ENCODE peak calls at places on chromosome 9, in six cellular contexts. R is nephron progenitor cell, H is PC-3, W is T follicular helper cell, I is GM10248, L is cardiac septum. C is an unnamed sample.

GRCh38 chr9:14275331-14275730 is 38.6 kb downstream of the NFIB start:
- DNase-seq in W (no peak), L (no peak), H (no peak), I (no peak), R (no peak), C (no peak)

GRCh38 chr9:14271078-14271673 is 42.8 kb downstream of the NFIB start:
- DNase-seq in W (no peak), H (peak), R (peak), L (no peak), I (no peak), C (no peak)

GRCh38 chr9:130936285-130937117 is 2.5 kb downstream of the FIBCD1 start:
- DNase-seq in W (no peak), R (peak), H (peak), I (no peak), L (no peak), C (peak)

GRCh38 chr9:132800038-132800648 is 77.9 kb downstream of the AK8 start:
- DNase-seq in H (peak), W (peak), L (peak), I (peak), R (peak), C (peak)

GRCh38 chr9:134722120-134722701 is 80.6 kb downstream of the COL5A1 start:
- DNase-seq in I (no peak), W (no peak), R (no peak), L (no peak), H (no peak), C (no peak)

GRCh38 chr9:128946945-128947422 is 419 bp downstream of the DOLK start:
- DNase-seq in W (no peak), R (no peak), I (no peak), L (peak), H (peak), C (peak)

GRCh38 chr9:79155308-79155707 is 416.5 kb upstream of the TLE4 start:
- DNase-seq in I (no peak), H (no peak), W (no peak), L (no peak), R (no peak), C (no peak)

GRCh38 chr9:131513177-131513576 is 10.5 kb downstream of the POMT1 start:
- DNase-seq in H (no peak), I (no peak), W (no peak), R (no peak), L (no peak), C (no peak)

GRCh38 chr9:124110307-124110915 is 98.8 kb downstream of the LHX2 start:
- DNase-seq in L (no peak), R (peak), H (peak), I (peak), W (peak), C (peak)

GRCh38 chr9:131799177-131799823 is 59.4 kb upstream of the RAPGEF1 start:
- DNase-seq in W (peak), R (peak), I (peak), L (peak), H (peak), C (peak)

GRCh38 chr9:91682806-91683205 is 259.2 kb upstream of the NFIL3 start:
- DNase-seq in H (peak), L (no peak), I (no peak), W (no peak), R (no peak), C (no peak)

GRCh38 chr9:12798066-12798770 is 23.4 kb downstream of the LURAP1L start:
- DNase-seq in W (no peak), L (no peak), R (no peak), I (no peak), H (peak), C (no peak)

GRCh38 chr9:88574993-88575392 is 40.0 kb downstream of the NXNL2 start:
- DNase-seq in H (no peak), R (no peak), W (no peak), I (no peak), L (no peak), C (no peak)

GRCh38 chr9:127444921-127445850 is 6.0 kb downstream of the RPL12 start:
- DNase-seq in R (no peak), H (peak), I (no peak), L (no peak), W (no peak), C (peak)

GRCh38 chr9:83649515-83649914 is 26.6 kb downstream of the IDNK start:
- DNase-seq in I (no peak), R (no peak), L (no peak), W (no peak), H (no peak), C (no peak)

GRCh38 chr9:113875917-113876805 is at the start of gene ZNF618:
- DNase-seq in R (peak), H (peak), L (no peak), I (peak), W (no peak), C (peak)

C was measured in SW480.